ENCODE peak calls at places on chromosomes 5 and 9, in five cellular contexts. X is pancreas; Z is CD8-positive, alpha-beta T cell; H is HepG2; F is heart left ventricle. S is an unnamed sample.

GRCh38 chr5:133868946-133869674 is 99.3 kb downstream of the C5orf15 start:
- DNase-seq in X (no peak), Z (peak; percentile 71), H (peak; percentile 21), F (peak; percentile 68), S (no peak)

GRCh38 chr5:80255425-80255751 is 460 bp downstream of the SERINC5 start:
- DNase-seq in X (no peak), Z (peak; percentile 32), H (no peak), F (peak; percentile 69), S (no peak)

GRCh38 chr5:56812110-56812509 is 3.2 kb upstream of the MAP3K1 start:
- DNase-seq in X (no peak), Z (no peak), H (no peak), F (no peak), S (no peak)

GRCh38 chr9:9791621-9792020 is 821.2 kb downstream of the PTPRD start:
- DNase-seq in X (no peak), Z (no peak), H (no peak), F (no peak), S (no peak)

GRCh38 chr5:91189480-91190332 is 193.4 kb downstream of the ARRDC3 start:
- DNase-seq in X (no peak), Z (no peak), H (peak; percentile 3), F (peak; percentile 41), S (no peak)

GRCh38 chr9:127942152-127943010 is 4.7 kb upstream of the DPM2 start:
- DNase-seq in X (peak; percentile 90), Z (peak; percentile 60), H (peak; percentile 43), F (peak; percentile 67), S (no peak)

GRCh38 chr5:150120617-150121447 is 34.5 kb upstream of the CSF1R start:
- DNase-seq in X (no peak), Z (no peak), H (no peak), F (peak; percentile 16), S (no peak)

GRCh38 chr9:714675-715074 is 126.8 kb upstream of the DMRT1 start:
- DNase-seq in X (no peak), Z (no peak), H (no peak), F (no peak), S (no peak)

GRCh38 chr5:15008476-15008875 is 136.9 kb upstream of the ANKH start:
- DNase-seq in X (peak; percentile 66), Z (no peak), H (peak; percentile 95), F (peak; percentile 88), S (peak; percentile 66)

GRCh38 chr9:127567119-127567897 is 44.8 kb upstream of the STXBP1 start:
- DNase-seq in X (peak; percentile 91), Z (no peak), H (no peak), F (peak; percentile 74), S (peak; percentile 38)

GRCh38 chr9:32672478-32672877 is 37.0 kb upstream of the TAF1L start:
- DNase-seq in X (no peak), Z (no peak), H (no peak), F (no peak), S (no peak)

GRCh38 chr5:115295775-115296129 is 702 bp downstream of the CCDC112 start:
- DNase-seq in X (no peak), Z (no peak), H (no peak), F (no peak), S (no peak)

GRCh38 chr9:2837915-2838314 is 6.0 kb downstream of the PUM3 start:
- DNase-seq in X (no peak), Z (no peak), H (no peak), F (no peak), S (no peak)

GRCh38 chr9:73039253-73039915 is 86.5 kb upstream of the ALDH1A1 start:
- DNase-seq in X (no peak), Z (no peak), H (no peak), F (peak; percentile 22), S (no peak)

DNA sequence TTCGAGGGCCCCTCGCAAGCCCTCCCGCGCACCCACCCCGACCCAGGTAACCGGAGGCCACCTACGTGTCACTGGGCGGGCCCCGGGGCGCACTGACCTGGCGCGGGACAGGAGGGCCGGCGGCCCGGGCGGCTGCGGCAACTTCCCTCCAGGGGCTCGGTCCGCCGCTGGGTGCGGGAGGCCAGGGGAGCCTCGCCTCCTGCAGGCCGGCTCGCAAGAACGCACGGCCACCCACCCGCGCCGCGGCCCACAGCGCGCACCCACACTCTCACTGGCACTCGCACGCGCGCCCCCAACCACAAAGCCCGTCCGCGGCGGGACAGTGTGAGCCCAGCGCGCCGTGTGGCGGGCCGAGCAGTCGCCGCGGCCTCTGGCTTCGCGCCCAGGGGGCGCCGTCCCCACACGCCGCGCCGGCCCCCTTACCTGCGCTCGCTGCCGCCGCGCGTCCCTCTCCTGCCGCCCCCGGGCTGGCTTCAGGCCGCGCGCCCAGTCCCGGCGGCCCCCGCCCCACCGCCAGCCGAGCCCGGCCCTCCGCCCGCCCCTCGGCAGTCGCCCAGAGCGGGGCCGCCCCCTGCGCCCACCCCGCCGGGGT is 430 bp downstream of the LPAR1 start:
- DNase-seq in X (peak; percentile 81), Z (no peak), H (peak; percentile 6), F (peak; percentile 19), S (no peak)
- H3K4me3 ChIP-seq in X (peak overlapping the region; percentile 55), Z (no peak overlapping the region), H (peak overlapping the region; percentile 49), F (peak overlapping the region; percentile 71), S (no peak overlapping the region)

GRCh38 chr5:95667219-95667618 is 15.6 kb downstream of the SPATA9 start:
- DNase-seq in X (no peak), Z (no peak), H (no peak), F (no peak), S (no peak)

GRCh38 chr5:95668728-95669127 is 14.1 kb downstream of the SPATA9 start:
- DNase-seq in X (no peak), Z (no peak), H (no peak), F (no peak), S (no peak)

GRCh38 chr5:95669540-95669939 is 13.3 kb downstream of the SPATA9 start:
- DNase-seq in X (no peak), Z (no peak), H (no peak), F (peak; percentile 71), S (no peak)

GRCh38 chr5:95668216-95668615 is 14.6 kb downstream of the SPATA9 start:
- DNase-seq in X (no peak), Z (no peak), H (no peak), F (no peak), S (no peak)

GRCh38 chr5:95667678-95668077 is 15.1 kb downstream of the SPATA9 start:
- DNase-seq in X (no peak), Z (no peak), H (no peak), F (no peak), S (no peak)
- TF ChIP-seq CTCF in X (no peak), Z (no peak), H (no peak), F (no peak), S (no peak)

GRCh38 chr9:121300283-121301119 is 32.5 kb downstream of the GSN start:
- DNase-seq in X (peak; percentile 33), Z (no peak), H (no peak), F (no peak), S (no peak)
- H3K4me3 ChIP-seq in X (peak overlapping the region; percentile 42), Z (no peak overlapping the region), H (peak overlapping the region; percentile 80), F (peak overlapping the region; percentile 93), S (no peak overlapping the region)

DNA sequence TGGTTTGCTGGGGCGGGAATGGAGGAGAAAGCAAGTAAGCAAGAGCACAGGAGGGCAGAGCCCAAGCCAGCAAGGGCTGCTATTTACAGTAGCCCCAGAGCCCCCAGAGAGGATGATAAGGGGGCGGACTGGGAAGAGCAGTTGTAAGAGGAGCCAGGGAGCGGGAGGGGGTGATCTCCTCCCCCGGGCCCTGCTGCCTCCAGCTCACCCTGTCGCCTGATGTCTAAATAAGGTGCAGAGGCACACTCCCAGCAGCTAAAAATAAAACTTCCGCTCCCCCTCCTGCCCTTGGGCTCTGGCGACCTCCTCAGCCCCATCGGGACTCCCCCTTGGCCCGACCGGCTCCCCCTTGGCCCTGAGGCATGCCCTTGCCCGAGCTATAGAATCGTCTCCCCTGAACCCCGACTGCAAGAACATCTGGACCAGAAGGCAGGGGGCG is 14.4 kb upstream of the CCDC69 start:
- DNase-seq in X (no peak), Z (no peak), H (no peak), F (peak; percentile 81), S (no peak)
- TF ChIP-seq CTCF in X (no peak), Z (no peak), H (no peak), F (no peak), S (no peak)

DNA sequence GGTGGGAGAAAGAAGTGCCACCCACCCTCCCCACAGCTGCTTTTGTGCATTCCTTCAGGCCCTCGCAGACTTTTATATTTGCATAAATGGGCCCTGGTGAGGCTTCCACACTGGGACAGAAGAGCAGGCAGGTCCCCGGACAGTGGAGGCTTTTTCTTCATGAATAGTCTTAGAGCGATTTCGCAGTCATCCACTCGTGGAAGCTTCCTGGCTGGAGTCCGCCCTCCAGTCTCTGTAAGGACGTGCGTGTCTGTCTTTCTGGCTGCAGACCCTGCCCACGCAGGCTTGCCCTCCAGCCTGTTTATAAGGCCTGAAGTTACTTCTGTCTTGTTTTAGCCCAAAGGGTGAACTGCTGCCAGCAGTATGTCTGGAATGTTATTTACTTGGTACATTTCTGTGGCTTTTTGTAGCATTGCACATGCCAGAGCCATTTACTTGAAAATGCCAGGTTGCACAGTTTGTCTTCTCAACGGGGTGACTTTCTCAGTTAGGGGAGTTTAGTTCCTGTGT is 195.7 kb downstream of the AOPEP start:
- DNase-seq in X (no peak), Z (no peak), H (peak; percentile 91), F (no peak), S (no peak)
- H3K4me3 ChIP-seq in X (no peak overlapping the region), Z (no peak overlapping the region), H (no peak overlapping the region), F (no peak overlapping the region), S (no peak overlapping the region)

DNA sequence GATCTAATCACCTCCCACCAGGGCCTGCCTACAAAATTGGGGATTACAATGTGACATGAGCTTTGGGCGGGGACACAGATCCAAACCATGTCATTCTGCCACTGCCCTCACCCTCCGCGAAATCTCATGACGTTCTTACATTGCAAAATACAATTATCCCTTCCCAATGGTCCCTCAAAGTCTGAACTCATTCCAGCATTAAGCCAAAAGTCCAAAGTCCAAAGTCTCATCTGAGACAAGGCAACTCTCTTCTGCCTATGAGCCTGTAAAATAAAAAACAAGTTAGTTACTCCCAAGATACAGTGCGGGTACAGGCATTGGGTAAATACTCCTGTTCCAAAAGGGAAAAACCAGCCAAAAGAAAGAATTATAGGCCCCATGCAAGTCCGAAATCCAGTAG is 14.6 kb upstream of the PCDHAC2 start:
- DNase-seq in X (no peak), Z (no peak), H (peak; percentile 5), F (no peak), S (no peak)
- TF ChIP-seq CTCF in X (no peak), Z (no peak), H (no peak), F (no peak), S (no peak)

DNA sequence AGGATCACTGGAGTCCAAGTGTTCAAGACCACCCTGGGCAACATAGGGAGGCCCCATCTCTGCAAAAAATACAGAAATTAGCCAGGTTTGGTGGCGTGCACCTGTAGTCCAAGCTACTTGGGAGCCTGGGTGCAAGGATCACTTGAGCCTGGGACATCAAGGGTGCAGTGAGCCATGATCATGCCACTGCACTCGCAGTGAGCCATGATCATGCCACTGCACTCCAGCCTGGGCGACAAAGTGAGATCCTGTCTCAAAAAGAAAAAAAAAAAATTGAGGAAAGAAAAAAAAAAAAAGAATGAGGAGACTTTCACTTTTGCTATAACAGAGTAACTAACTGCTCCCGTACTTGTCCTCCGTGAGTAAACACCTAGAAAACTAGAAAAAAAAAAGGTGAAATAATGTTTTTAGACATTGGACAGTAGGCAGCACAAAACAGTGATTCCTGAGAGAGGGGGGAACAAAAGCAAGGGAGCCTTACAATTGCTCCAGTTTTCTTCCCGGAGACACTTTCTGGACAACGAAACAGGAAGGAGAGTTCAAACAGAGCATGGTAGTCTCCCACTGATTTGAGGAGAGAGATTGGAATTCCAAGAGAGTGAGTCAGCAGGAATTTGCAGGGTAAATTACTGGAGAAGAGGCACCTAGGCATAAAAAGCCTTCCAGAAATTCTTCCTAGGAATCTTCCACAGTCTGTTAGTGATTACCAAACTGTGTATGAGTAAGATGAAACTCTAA is 6.9 kb upstream of the ZBTB5 start:
- DNase-seq in X (no peak), Z (no peak), H (peak; percentile 24), F (no peak), S (no peak)
- H3K4me3 ChIP-seq in X (no peak overlapping the region), Z (peak overlapping the region; percentile 25), H (peak overlapping the region; percentile 58), F (peak overlapping the region; percentile 54), S (no peak overlapping the region)